ENCODE peak calls at places on chromosomes 2 and 18, in eight cellular contexts. One of them, this sample, is unnamed.
A peak's percentile ranks its signal among the peaks of the same experiment; 100 is the strongest.

GRCh38 chr18:30687501-30687900 is 355.0 kb downstream of the DSC3 start:
- DNase-seq in K562: no peak
- DNase-seq in left ventricle myocardium superior: no peak
- DNase-seq in lower lobe of right lung: no peak
- DNase-seq in myocyte: no peak
- DNase-seq in NCI-H1694 treated with DMSO at 0.1 percent for 48 hours: no peak
- DNase-seq in kidney tubule cell: no peak
- DNase-seq in lung: no peak
- DNase-seq in this sample: no peak

GRCh38 chr2:63983986-63984605 is 35.1 kb downstream of the VPS54 start:
- DNase-seq in myocyte: no peak
- DNase-seq in lower lobe of right lung: no peak
- DNase-seq in NCI-H1694 treated with DMSO at 0.1 percent for 48 hours: no peak
- DNase-seq in lung: no peak
- DNase-seq in K562: no peak
- DNase-seq in left ventricle myocardium superior: no peak
- DNase-seq in kidney tubule cell: no peak
- DNase-seq in this sample: no peak

GRCh38 chr2:183898641-183899040 is 699.7 kb upstream of the ZNF804A start:
- DNase-seq in lower lobe of right lung: no peak
- DNase-seq in K562: no peak
- DNase-seq in myocyte: no peak
- DNase-seq in lung: no peak
- DNase-seq in kidney tubule cell: no peak
- DNase-seq in NCI-H1694 treated with DMSO at 0.1 percent for 48 hours: no peak
- DNase-seq in left ventricle myocardium superior: no peak
- DNase-seq in this sample: no peak

GRCh38 chr18:9615973-9616559 is 1.7 kb upstream of the PPP4R1 start:
- DNase-seq in myocyte: peak; percentile 29
- DNase-seq in lower lobe of right lung: no peak
- DNase-seq in left ventricle myocardium superior: no peak
- DNase-seq in lung: no peak
- DNase-seq in K562: no peak
- DNase-seq in NCI-H1694 treated with DMSO at 0.1 percent for 48 hours: no peak
- DNase-seq in kidney tubule cell: peak; percentile 73
- DNase-seq in this sample: no peak

GRCh38 chr2:150531626-150532419 is 44.4 kb upstream of the RND3 start:
- DNase-seq in lung: no peak
- DNase-seq in left ventricle myocardium superior: no peak
- DNase-seq in K562: no peak
- DNase-seq in myocyte: no peak
- DNase-seq in kidney tubule cell: peak; percentile 58
- DNase-seq in lower lobe of right lung: no peak
- DNase-seq in NCI-H1694 treated with DMSO at 0.1 percent for 48 hours: no peak
- DNase-seq in this sample: peak; percentile 16

GRCh38 chr2:215907147-215907546 is 106.2 kb downstream of the MREG start:
- DNase-seq in myocyte: no peak
- DNase-seq in NCI-H1694 treated with DMSO at 0.1 percent for 48 hours: no peak
- DNase-seq in K562: no peak
- DNase-seq in kidney tubule cell: no peak
- DNase-seq in lung: no peak
- DNase-seq in lower lobe of right lung: no peak
- DNase-seq in left ventricle myocardium superior: no peak
- DNase-seq in this sample: no peak

GRCh38 chr2:24859968-24860600 is 60.0 kb downstream of the ADCY3 start:
- DNase-seq in lower lobe of right lung: no peak
- DNase-seq in kidney tubule cell: no peak
- DNase-seq in lung: no peak
- DNase-seq in NCI-H1694 treated with DMSO at 0.1 percent for 48 hours: no peak
- DNase-seq in left ventricle myocardium superior: no peak
- DNase-seq in myocyte: no peak
- DNase-seq in K562: no peak
- DNase-seq in this sample: no peak

GRCh38 chr2:134460583-134460998 is 206.7 kb downstream of the MGAT5 start:
- DNase-seq in myocyte: peak; percentile 53
- DNase-seq in left ventricle myocardium superior: peak; percentile 73
- DNase-seq in K562: peak; percentile 47
- DNase-seq in NCI-H1694 treated with DMSO at 0.1 percent for 48 hours: peak; percentile 86
- DNase-seq in lung: peak; percentile 42
- DNase-seq in kidney tubule cell: peak; percentile 74
- DNase-seq in lower lobe of right lung: peak; percentile 58
- DNase-seq in this sample: no peak

GRCh38 chr18:61669320-61669719 is 223.5 kb downstream of the RNF152 start:
- DNase-seq in K562: no peak
- DNase-seq in left ventricle myocardium superior: no peak
- DNase-seq in kidney tubule cell: no peak
- DNase-seq in lower lobe of right lung: no peak
- DNase-seq in lung: no peak
- DNase-seq in myocyte: peak; percentile 43
- DNase-seq in NCI-H1694 treated with DMSO at 0.1 percent for 48 hours: no peak
- DNase-seq in this sample: no peak

GRCh38 chr2:179932786-179933185 is 71.4 kb upstream of the ZNF385B start:
- DNase-seq in left ventricle myocardium superior: peak; percentile 63
- DNase-seq in myocyte: peak; percentile 55
- DNase-seq in lung: peak; percentile 66
- DNase-seq in lower lobe of right lung: peak; percentile 61
- DNase-seq in kidney tubule cell: no peak
- DNase-seq in NCI-H1694 treated with DMSO at 0.1 percent for 48 hours: no peak
- DNase-seq in K562: no peak
- DNase-seq in this sample: peak; percentile 24